ENCODE peak calls at places on chromosomes 3 and 15, in ten cellular contexts. One of them, this sample, is unnamed.
A peak's percentile ranks its signal among the peaks of the same experiment; 100 is the strongest.

GRCh38 chr3:52055537-52056351 is 627 bp downstream of the DUSP7 start:
- DNase-seq in transverse colon: peak; percentile 36
- DNase-seq in ovary: peak; percentile 44
- DNase-seq in IMR-90: peak; percentile 57
- DNase-seq in choroid plexus epithelial cell: peak; percentile 57
- DNase-seq in tibial artery: no peak
- DNase-seq in H9: peak; percentile 71
- DNase-seq in AG09319: no peak
- DNase-seq in RWPE2: no peak
- DNase-seq in heart left ventricle: peak; percentile 70
- DNase-seq in this sample: no peak

GRCh38 chr15:76200641-76201105 is 110.6 kb downstream of the ETFA start:
- DNase-seq in transverse colon: no peak
- DNase-seq in ovary: no peak
- DNase-seq in IMR-90: no peak
- DNase-seq in choroid plexus epithelial cell: no peak
- DNase-seq in tibial artery: peak; percentile 51
- DNase-seq in H9: no peak
- DNase-seq in AG09319: no peak
- DNase-seq in RWPE2: peak; percentile 53
- DNase-seq in heart left ventricle: no peak
- DNase-seq in this sample: no peak

GRCh38 chr15:47650564-47650963 is 66.7 kb upstream of the SEMA6D start:
- DNase-seq in transverse colon: no peak
- DNase-seq in ovary: no peak
- DNase-seq in IMR-90: no peak
- DNase-seq in choroid plexus epithelial cell: no peak
- DNase-seq in tibial artery: no peak
- DNase-seq in H9: no peak
- DNase-seq in AG09319: no peak
- DNase-seq in RWPE2: no peak
- DNase-seq in heart left ventricle: no peak
- DNase-seq in this sample: no peak

GRCh38 chr3:31533169-31533870 is 595 bp downstream of the STT3B start:
- DNase-seq in transverse colon: peak; percentile 66
- DNase-seq in ovary: peak; percentile 67
- DNase-seq in IMR-90: peak; percentile 1
- DNase-seq in choroid plexus epithelial cell: peak; percentile 35
- DNase-seq in tibial artery: peak; percentile 82
- DNase-seq in H9: peak; percentile 40
- DNase-seq in AG09319: no peak
- DNase-seq in RWPE2: peak; percentile 63
- DNase-seq in heart left ventricle: peak; percentile 70
- DNase-seq in this sample: no peak

GRCh38 chr3:59728509-59728908 is 678.7 kb upstream of the CFAP20DC start:
- DNase-seq in transverse colon: no peak
- DNase-seq in ovary: no peak
- DNase-seq in IMR-90: no peak
- DNase-seq in choroid plexus epithelial cell: no peak
- DNase-seq in tibial artery: no peak
- DNase-seq in H9: no peak
- DNase-seq in AG09319: no peak
- DNase-seq in RWPE2: no peak
- DNase-seq in heart left ventricle: no peak
- DNase-seq in this sample: no peak

GRCh38 chr3:193585530-193585929 is 7.5 kb upstream of the OPA1 start:
- DNase-seq in transverse colon: no peak
- DNase-seq in ovary: no peak
- DNase-seq in IMR-90: no peak
- DNase-seq in choroid plexus epithelial cell: no peak
- DNase-seq in tibial artery: no peak
- DNase-seq in H9: no peak
- DNase-seq in AG09319: no peak
- DNase-seq in RWPE2: no peak
- DNase-seq in heart left ventricle: no peak
- DNase-seq in this sample: no peak

GRCh38 chr15:99961011-99961441 is 227.8 kb upstream of the LYSMD4 start:
- DNase-seq in transverse colon: no peak
- DNase-seq in ovary: peak; percentile 30
- DNase-seq in IMR-90: no peak
- DNase-seq in choroid plexus epithelial cell: peak; percentile 57
- DNase-seq in tibial artery: peak; percentile 61
- DNase-seq in H9: peak; percentile 72
- DNase-seq in AG09319: no peak
- DNase-seq in RWPE2: peak; percentile 47
- DNase-seq in heart left ventricle: no peak
- DNase-seq in this sample: no peak

GRCh38 chr15:63250312-63250965 is 27.0 kb upstream of the APH1B start:
- DNase-seq in transverse colon: no peak
- DNase-seq in ovary: no peak
- DNase-seq in IMR-90: peak; percentile 98
- DNase-seq in choroid plexus epithelial cell: peak; percentile 93
- DNase-seq in tibial artery: no peak
- DNase-seq in H9: no peak
- DNase-seq in AG09319: peak; percentile 46
- DNase-seq in RWPE2: peak; percentile 90
- DNase-seq in heart left ventricle: no peak
- DNase-seq in this sample: no peak

GRCh38 chr3:189967254-189967865 is 153.3 kb downstream of the P3H2 start:
- DNase-seq in transverse colon: no peak
- DNase-seq in ovary: no peak
- DNase-seq in IMR-90: peak; percentile 65
- DNase-seq in choroid plexus epithelial cell: peak; percentile 79
- DNase-seq in tibial artery: no peak
- DNase-seq in H9: no peak
- DNase-seq in AG09319: no peak
- DNase-seq in RWPE2: no peak
- DNase-seq in heart left ventricle: no peak
- DNase-seq in this sample: no peak

GRCh38 chr3:59812778-59813558 is 763.1 kb upstream of the CFAP20DC start:
- DNase-seq in transverse colon: no peak
- DNase-seq in ovary: no peak
- DNase-seq in IMR-90: peak; percentile 53
- DNase-seq in choroid plexus epithelial cell: peak; percentile 65
- DNase-seq in tibial artery: no peak
- DNase-seq in H9: no peak
- DNase-seq in AG09319: no peak
- DNase-seq in RWPE2: no peak
- DNase-seq in heart left ventricle: no peak
- DNase-seq in this sample: no peak

GRCh38 chr3:101643861-101644613 is 32.9 kb downstream of the ZBTB11 start:
- DNase-seq in transverse colon: no peak
- DNase-seq in ovary: no peak
- DNase-seq in IMR-90: peak; percentile 84
- DNase-seq in choroid plexus epithelial cell: peak; percentile 20
- DNase-seq in tibial artery: no peak
- DNase-seq in H9: no peak
- DNase-seq in AG09319: peak; percentile 4
- DNase-seq in RWPE2: no peak
- DNase-seq in heart left ventricle: no peak
- DNase-seq in this sample: no peak

GRCh38 chr15:87121357-87121756 is 1041.7 kb downstream of the AGBL1 start:
- DNase-seq in transverse colon: no peak
- DNase-seq in ovary: no peak
- DNase-seq in IMR-90: no peak
- DNase-seq in choroid plexus epithelial cell: no peak
- DNase-seq in tibial artery: no peak
- DNase-seq in H9: no peak
- DNase-seq in AG09319: no peak
- DNase-seq in RWPE2: no peak
- DNase-seq in heart left ventricle: no peak
- DNase-seq in this sample: no peak

GRCh38 chr3:6125520-6125919 is 735.4 kb upstream of the GRM7 start:
- DNase-seq in transverse colon: no peak
- DNase-seq in ovary: no peak
- DNase-seq in IMR-90: no peak
- DNase-seq in choroid plexus epithelial cell: no peak
- DNase-seq in tibial artery: no peak
- DNase-seq in H9: no peak
- DNase-seq in AG09319: no peak
- DNase-seq in RWPE2: no peak
- DNase-seq in heart left ventricle: no peak
- DNase-seq in this sample: no peak

DNA sequence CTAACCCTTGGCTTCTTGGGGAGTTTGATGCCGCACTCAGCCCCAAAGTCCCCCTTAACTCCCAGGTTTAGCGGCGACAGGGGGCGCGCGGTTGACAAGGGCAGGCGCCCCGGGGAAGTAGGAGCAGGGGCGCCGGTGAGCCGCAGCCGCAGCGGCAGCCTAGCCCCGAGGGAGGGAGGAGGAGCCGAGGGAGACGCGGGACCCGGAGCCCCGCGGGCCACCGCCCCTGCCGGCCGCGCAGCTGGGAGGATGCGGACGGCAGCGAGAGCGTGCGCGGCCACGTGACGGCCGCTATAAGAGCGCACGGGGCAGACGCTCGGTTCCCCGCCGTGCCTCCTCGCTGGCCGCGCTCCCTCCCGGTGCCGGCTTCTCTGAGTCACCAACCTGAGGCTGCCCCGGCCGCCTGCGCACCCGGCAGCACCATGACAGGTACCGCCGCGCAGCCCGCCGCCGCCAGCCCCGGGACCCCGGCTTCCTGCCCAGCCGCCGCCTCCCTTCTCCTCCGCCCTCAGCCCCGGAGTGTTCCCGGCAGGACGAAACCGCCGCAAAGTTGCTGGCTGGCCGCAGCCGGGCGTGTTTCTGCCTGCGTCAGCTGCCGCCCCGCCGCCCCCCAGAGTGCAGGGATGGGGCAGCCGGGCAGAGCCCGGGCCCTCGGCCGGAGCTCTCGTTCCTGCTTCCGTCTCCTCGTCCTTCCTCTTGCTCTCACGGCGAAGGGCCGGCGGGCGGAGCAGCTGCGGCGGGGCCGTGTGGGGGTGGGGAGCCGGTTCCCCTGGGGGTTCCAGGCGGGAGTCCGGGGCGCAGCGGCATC is at the start of gene GYG1:
- DNase-seq in transverse colon: peak; percentile 85
- DNase-seq in ovary: peak; percentile 87
- DNase-seq in IMR-90: peak; percentile 80
- DNase-seq in choroid plexus epithelial cell: peak; percentile 87
- DNase-seq in tibial artery: peak; percentile 91
- DNase-seq in H9: peak; percentile 85
- DNase-seq in AG09319: peak; percentile 50
- DNase-seq in RWPE2: peak; percentile 73
- DNase-seq in heart left ventricle: peak; percentile 89
- DNase-seq in this sample: peak; percentile 58
- TF ChIP-seq CTCF in transverse colon: no peak
- TF ChIP-seq CTCF in ovary: peak; percentile 45
- TF ChIP-seq CTCF in IMR-90: peak; percentile 28
- TF ChIP-seq CTCF in choroid plexus epithelial cell: peak; percentile 26
- TF ChIP-seq CTCF in tibial artery: no peak
- TF ChIP-seq CTCF in H9: peak; percentile 49
- TF ChIP-seq CTCF in AG09319: peak; percentile 23
- TF ChIP-seq CTCF in RWPE2: peak; percentile 54
- TF ChIP-seq CTCF in heart left ventricle: peak; percentile 14
- TF ChIP-seq CTCF in this sample: no peak

DNA sequence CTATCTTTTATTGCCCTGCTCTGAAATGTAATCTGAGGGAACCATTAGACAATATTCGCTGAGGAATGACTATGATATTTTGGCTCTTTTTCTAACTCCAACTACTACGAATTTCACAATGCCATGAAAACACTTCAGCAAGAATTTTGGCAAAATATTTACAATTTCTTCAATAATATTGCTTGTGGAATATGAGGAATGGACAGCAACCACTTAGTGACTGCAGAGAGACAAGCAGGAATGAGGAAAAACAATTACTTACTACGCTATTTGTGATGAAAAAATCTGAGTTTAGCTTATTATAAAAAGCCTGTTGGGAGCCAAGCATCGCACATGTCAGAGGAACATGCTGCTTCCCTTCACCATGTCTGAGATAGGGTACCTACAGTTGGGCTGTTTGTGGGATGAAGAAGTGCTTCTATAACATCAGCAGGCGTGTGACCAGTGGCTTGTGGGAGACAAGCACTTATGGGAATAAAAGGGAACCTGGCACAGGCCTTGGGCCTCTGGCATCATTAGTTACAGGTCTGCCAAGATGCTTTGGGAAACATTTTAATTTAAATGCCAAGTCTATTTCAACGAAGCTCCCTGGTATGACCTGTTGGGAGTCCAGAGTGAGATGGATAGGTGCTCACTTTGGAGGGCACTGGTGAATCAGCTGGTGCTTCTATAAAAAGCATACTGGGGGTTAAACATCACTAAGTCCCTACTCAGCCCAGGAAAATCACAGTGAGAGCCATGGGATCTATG is 2.7 kb upstream of the PLCL2 start:
- DNase-seq in transverse colon: no peak
- DNase-seq in ovary: no peak
- DNase-seq in IMR-90: no peak
- DNase-seq in choroid plexus epithelial cell: no peak
- DNase-seq in tibial artery: peak; percentile 67
- DNase-seq in H9: no peak
- DNase-seq in AG09319: no peak
- DNase-seq in RWPE2: no peak
- DNase-seq in heart left ventricle: peak; percentile 64
- DNase-seq in this sample: no peak
- TF ChIP-seq CTCF in transverse colon: no peak
- TF ChIP-seq CTCF in ovary: no peak
- TF ChIP-seq CTCF in IMR-90: no peak
- TF ChIP-seq CTCF in choroid plexus epithelial cell: no peak
- TF ChIP-seq CTCF in tibial artery: no peak
- TF ChIP-seq CTCF in H9: no peak
- TF ChIP-seq CTCF in AG09319: no peak
- TF ChIP-seq CTCF in RWPE2: no peak
- TF ChIP-seq CTCF in heart left ventricle: no peak
- TF ChIP-seq CTCF in this sample: no peak

GRCh38 chr3:119322523-119323400 is 28.6 kb downstream of the ARHGAP31 start:
- DNase-seq in transverse colon: peak; percentile 89
- DNase-seq in ovary: peak; percentile 80
- DNase-seq in IMR-90: peak; percentile 79
- DNase-seq in choroid plexus epithelial cell: peak; percentile 82
- DNase-seq in tibial artery: peak; percentile 91
- DNase-seq in H9: peak; percentile 83
- DNase-seq in AG09319: no peak
- DNase-seq in RWPE2: peak; percentile 59
- DNase-seq in heart left ventricle: peak; percentile 93
- DNase-seq in this sample: peak; percentile 60
- TF ChIP-seq CTCF in transverse colon: no peak
- TF ChIP-seq CTCF in ovary: no peak
- TF ChIP-seq CTCF in IMR-90: no peak
- TF ChIP-seq CTCF in choroid plexus epithelial cell: peak; percentile 17
- TF ChIP-seq CTCF in tibial artery: peak; percentile 5
- TF ChIP-seq CTCF in H9: peak; percentile 44
- TF ChIP-seq CTCF in AG09319: peak; percentile 2
- TF ChIP-seq CTCF in RWPE2: peak; percentile 26
- TF ChIP-seq CTCF in heart left ventricle: no peak
- TF ChIP-seq CTCF in this sample: no peak

GRCh38 chr15:74889882-74890768 is at the start of gene MPI:
- DNase-seq in transverse colon: peak; percentile 90
- DNase-seq in ovary: peak; percentile 82
- DNase-seq in IMR-90: peak; percentile 68
- DNase-seq in choroid plexus epithelial cell: peak; percentile 76
- DNase-seq in tibial artery: peak; percentile 90
- DNase-seq in H9: peak; percentile 89
- DNase-seq in AG09319: no peak
- DNase-seq in RWPE2: peak; percentile 94
- DNase-seq in heart left ventricle: peak; percentile 92
- DNase-seq in this sample: peak; percentile 56
- TF ChIP-seq CTCF in transverse colon: peak; percentile 29
- TF ChIP-seq CTCF in ovary: peak; percentile 32
- TF ChIP-seq CTCF in IMR-90: no peak
- TF ChIP-seq CTCF in choroid plexus epithelial cell: no peak
- TF ChIP-seq CTCF in tibial artery: peak; percentile 62
- TF ChIP-seq CTCF in H9: no peak
- TF ChIP-seq CTCF in AG09319: no peak
- TF ChIP-seq CTCF in RWPE2: no peak
- TF ChIP-seq CTCF in heart left ventricle: no peak
- TF ChIP-seq CTCF in this sample: no peak